ENCODE peak calls at places on chromosomes 16 and 17, in six cellular contexts. One of them, this sample, is unnamed.

GRCh38 chr17:21297597-21297996 is 13.1 kb downstream of the MAP2K3 start:
- DNase-seq in stomach: no peak
- DNase-seq in lung: no peak
- DNase-seq in cardiac fibroblast: no peak
- DNase-seq in lower leg skin: no peak
- DNase-seq in A673: no peak
- DNase-seq in this sample: no peak

GRCh38 chr17:82388223-82388921 is 16.8 kb downstream of the UTS2R start:
- DNase-seq in stomach: peak; percentile 80
- DNase-seq in lung: no peak
- DNase-seq in cardiac fibroblast: no peak
- DNase-seq in lower leg skin: no peak
- DNase-seq in A673: no peak
- DNase-seq in this sample: no peak

GRCh38 chr17:77266891-77267341 is 126.1 kb downstream of the SEC14L1 start:
- DNase-seq in stomach: no peak
- DNase-seq in lung: no peak
- DNase-seq in cardiac fibroblast: no peak
- DNase-seq in lower leg skin: no peak
- DNase-seq in A673: no peak
- DNase-seq in this sample: no peak

GRCh38 chr17:57092171-57092570 is 7.1 kb downstream of the AKAP1 start:
- DNase-seq in stomach: no peak
- DNase-seq in lung: no peak
- DNase-seq in cardiac fibroblast: peak; percentile 36
- DNase-seq in lower leg skin: no peak
- DNase-seq in A673: no peak
- DNase-seq in this sample: no peak

GRCh38 chr17:75244133-75244866 is 17.1 kb downstream of the GGA3 start:
- DNase-seq in stomach: no peak
- DNase-seq in lung: no peak
- DNase-seq in cardiac fibroblast: no peak
- DNase-seq in lower leg skin: no peak
- DNase-seq in A673: no peak
- DNase-seq in this sample: no peak

GRCh38 chr16:65967376-65967775 is 399.1 kb upstream of the CDH5 start:
- DNase-seq in stomach: no peak
- DNase-seq in lung: no peak
- DNase-seq in cardiac fibroblast: no peak
- DNase-seq in lower leg skin: no peak
- DNase-seq in A673: no peak
- DNase-seq in this sample: no peak

GRCh38 chr17:37089998-37090397 is 141.2 kb downstream of the AATF start:
- DNase-seq in stomach: no peak
- DNase-seq in lung: no peak
- DNase-seq in cardiac fibroblast: no peak
- DNase-seq in lower leg skin: no peak
- DNase-seq in A673: no peak
- DNase-seq in this sample: no peak

GRCh38 chr17:75105269-75106080 is 4.3 kb upstream of the ARMC7 start:
- DNase-seq in stomach: peak; percentile 85
- DNase-seq in lung: peak; percentile 82
- DNase-seq in cardiac fibroblast: peak; percentile 54
- DNase-seq in lower leg skin: no peak
- DNase-seq in A673: peak; percentile 45
- DNase-seq in this sample: no peak

GRCh38 chr16:84947022-84947421 is 64.3 kb downstream of the ZDHHC7 start:
- DNase-seq in stomach: no peak
- DNase-seq in lung: no peak
- DNase-seq in cardiac fibroblast: no peak
- DNase-seq in lower leg skin: no peak
- DNase-seq in A673: peak; percentile 37
- DNase-seq in this sample: no peak

GRCh38 chr17:82876602-82877391 is 37.0 kb upstream of the ZNF750 start:
- DNase-seq in stomach: peak; percentile 86
- DNase-seq in lung: peak; percentile 87
- DNase-seq in cardiac fibroblast: peak; percentile 79
- DNase-seq in lower leg skin: peak; percentile 94
- DNase-seq in A673: peak; percentile 17
- DNase-seq in this sample: no peak

GRCh38 chr17:40992666-40993065 is 1.3 kb downstream of the KRTAP3-3 start:
- DNase-seq in stomach: no peak
- DNase-seq in lung: no peak
- DNase-seq in cardiac fibroblast: no peak
- DNase-seq in lower leg skin: no peak
- DNase-seq in A673: no peak
- DNase-seq in this sample: no peak

GRCh38 chr16:49489686-49490320 is 116.2 kb downstream of the C16orf78 start:
- DNase-seq in stomach: no peak
- DNase-seq in lung: no peak
- DNase-seq in cardiac fibroblast: no peak
- DNase-seq in lower leg skin: peak; percentile 57
- DNase-seq in A673: no peak
- DNase-seq in this sample: no peak

GRCh38 chr16:79607587-79607986 is 7.0 kb upstream of the MAF start:
- DNase-seq in stomach: no peak
- DNase-seq in lung: no peak
- DNase-seq in cardiac fibroblast: peak; percentile 42
- DNase-seq in lower leg skin: no peak
- DNase-seq in A673: no peak
- DNase-seq in this sample: no peak

GRCh38 chr17:55641559-55642160 is 81.0 kb downstream of the TMEM100 start:
- DNase-seq in stomach: peak; percentile 49
- DNase-seq in lung: peak; percentile 70
- DNase-seq in cardiac fibroblast: peak; percentile 87
- DNase-seq in lower leg skin: peak; percentile 92
- DNase-seq in A673: peak; percentile 92
- DNase-seq in this sample: peak; percentile 46

GRCh38 chr17:28057731-28058246 is 15.3 kb downstream of the NLK start:
- DNase-seq in stomach: no peak
- DNase-seq in lung: no peak
- DNase-seq in cardiac fibroblast: peak; percentile 27
- DNase-seq in lower leg skin: no peak
- DNase-seq in A673: no peak
- DNase-seq in this sample: no peak

GRCh38 chr17:3645310-3645709 is 8.8 kb downstream of the CTNS start:
- DNase-seq in stomach: no peak
- DNase-seq in lung: no peak
- DNase-seq in cardiac fibroblast: no peak
- DNase-seq in lower leg skin: no peak
- DNase-seq in A673: no peak
- DNase-seq in this sample: no peak

GRCh38 chr16:51556694-51557327 is 405.7 kb upstream of the SALL1 start:
- DNase-seq in stomach: no peak
- DNase-seq in lung: no peak
- DNase-seq in cardiac fibroblast: peak; percentile 83
- DNase-seq in lower leg skin: no peak
- DNase-seq in A673: peak; percentile 91
- DNase-seq in this sample: no peak

GRCh38 chr16:88927010-88927409 is 50.0 kb downstream of the CBFA2T3 start:
- DNase-seq in stomach: no peak
- DNase-seq in lung: no peak
- DNase-seq in cardiac fibroblast: no peak
- DNase-seq in lower leg skin: no peak
- DNase-seq in A673: no peak
- DNase-seq in this sample: no peak

GRCh38 chr17:62948370-62948769 is 17.7 kb upstream of the TANC2 start:
- DNase-seq in stomach: no peak
- DNase-seq in lung: no peak
- DNase-seq in cardiac fibroblast: no peak
- DNase-seq in lower leg skin: no peak
- DNase-seq in A673: no peak
- DNase-seq in this sample: no peak

GRCh38 chr17:10125761-10126553 is 72.4 kb downstream of the GAS7 start:
- DNase-seq in stomach: no peak
- DNase-seq in lung: no peak
- DNase-seq in cardiac fibroblast: peak; percentile 41
- DNase-seq in lower leg skin: no peak
- DNase-seq in A673: no peak
- DNase-seq in this sample: no peak

GRCh38 chr17:81027591-81028505 is 7.1 kb upstream of the BAIAP2 start:
- DNase-seq in stomach: no peak
- DNase-seq in lung: no peak
- DNase-seq in cardiac fibroblast: no peak
- DNase-seq in lower leg skin: no peak
- DNase-seq in A673: no peak
- DNase-seq in this sample: no peak
- TF ChIP-seq CTCF in stomach: no peak
- TF ChIP-seq CTCF in lung: no peak
- TF ChIP-seq CTCF in cardiac fibroblast: no peak
- TF ChIP-seq CTCF in lower leg skin: no peak
- TF ChIP-seq CTCF in A673: no peak
- TF ChIP-seq CTCF in this sample: no peak

GRCh38 chr17:19377602-19378415 is 489 bp upstream of the MAPK7 start:
- DNase-seq in stomach: peak; percentile 98
- DNase-seq in lung: peak; percentile 98
- DNase-seq in cardiac fibroblast: peak; percentile 100
- DNase-seq in lower leg skin: peak; percentile 99
- DNase-seq in A673: peak; percentile 99
- DNase-seq in this sample: peak; percentile 81
- TF ChIP-seq CTCF in stomach: no peak
- TF ChIP-seq CTCF in lung: no peak
- TF ChIP-seq CTCF in cardiac fibroblast: no peak
- TF ChIP-seq CTCF in lower leg skin: no peak
- TF ChIP-seq CTCF in A673: no peak
- TF ChIP-seq CTCF in this sample: no peak

GRCh38 chr16:14300631-14301149 is 229.6 kb downstream of the MRTFB start:
- DNase-seq in stomach: peak; percentile 72
- DNase-seq in lung: peak; percentile 74
- DNase-seq in cardiac fibroblast: peak; percentile 90
- DNase-seq in lower leg skin: peak; percentile 95
- DNase-seq in A673: peak; percentile 67
- DNase-seq in this sample: no peak
- TF ChIP-seq CTCF in stomach: peak; percentile 35
- TF ChIP-seq CTCF in lung: peak; percentile 41
- TF ChIP-seq CTCF in cardiac fibroblast: peak; percentile 60
- TF ChIP-seq CTCF in lower leg skin: no peak
- TF ChIP-seq CTCF in A673: peak; percentile 55
- TF ChIP-seq CTCF in this sample: no peak

DNA sequence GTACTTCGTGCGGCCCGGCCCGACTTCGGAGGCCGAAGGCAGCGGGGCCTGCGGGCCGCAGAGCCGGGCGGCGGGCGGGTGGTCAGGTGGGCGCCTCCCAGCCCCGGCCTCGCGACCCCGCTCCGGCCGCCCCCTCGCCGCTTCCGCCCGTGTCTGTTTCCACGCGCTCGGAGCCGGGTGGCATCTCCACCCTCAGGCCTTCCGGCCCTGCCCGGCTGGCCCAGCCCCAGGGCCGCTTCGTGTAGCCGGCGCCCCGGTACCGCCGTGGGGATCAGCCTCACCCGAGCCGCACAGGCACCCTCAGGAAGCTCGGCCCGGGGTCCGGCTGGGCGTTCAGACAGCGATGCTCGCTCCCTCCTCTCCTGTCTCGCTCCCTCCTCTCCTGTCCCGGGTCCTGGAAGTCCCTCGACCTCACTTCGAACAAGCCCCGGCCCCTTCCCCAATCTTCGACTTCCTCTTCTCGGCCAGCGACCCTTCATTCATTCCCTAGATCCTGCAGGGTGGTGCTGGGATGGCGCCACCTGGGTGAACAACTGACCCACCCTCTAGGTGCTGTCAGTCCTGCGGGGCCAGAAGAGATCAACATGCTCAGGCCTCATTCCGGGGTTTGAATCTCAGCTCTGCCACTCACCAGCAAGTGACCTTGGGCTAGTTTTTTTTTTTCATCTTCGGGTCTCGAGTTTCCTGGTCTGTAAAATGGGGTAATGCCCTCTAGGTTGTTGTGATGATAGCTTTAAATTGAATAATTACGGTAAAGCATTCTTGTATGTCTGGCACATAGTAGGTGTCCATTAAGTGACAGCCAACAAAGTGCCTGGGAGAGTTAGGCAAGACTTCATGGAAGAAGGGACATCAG is 611 bp downstream of the VPS4A start:
- DNase-seq in stomach: peak; percentile 40
- DNase-seq in lung: no peak
- DNase-seq in cardiac fibroblast: peak; percentile 24
- DNase-seq in lower leg skin: peak; percentile 87
- DNase-seq in A673: peak; percentile 51
- DNase-seq in this sample: no peak
- TF ChIP-seq CTCF in stomach: no peak
- TF ChIP-seq CTCF in lung: no peak
- TF ChIP-seq CTCF in cardiac fibroblast: peak; percentile 7
- TF ChIP-seq CTCF in lower leg skin: no peak
- TF ChIP-seq CTCF in A673: no peak
- TF ChIP-seq CTCF in this sample: no peak

DNA sequence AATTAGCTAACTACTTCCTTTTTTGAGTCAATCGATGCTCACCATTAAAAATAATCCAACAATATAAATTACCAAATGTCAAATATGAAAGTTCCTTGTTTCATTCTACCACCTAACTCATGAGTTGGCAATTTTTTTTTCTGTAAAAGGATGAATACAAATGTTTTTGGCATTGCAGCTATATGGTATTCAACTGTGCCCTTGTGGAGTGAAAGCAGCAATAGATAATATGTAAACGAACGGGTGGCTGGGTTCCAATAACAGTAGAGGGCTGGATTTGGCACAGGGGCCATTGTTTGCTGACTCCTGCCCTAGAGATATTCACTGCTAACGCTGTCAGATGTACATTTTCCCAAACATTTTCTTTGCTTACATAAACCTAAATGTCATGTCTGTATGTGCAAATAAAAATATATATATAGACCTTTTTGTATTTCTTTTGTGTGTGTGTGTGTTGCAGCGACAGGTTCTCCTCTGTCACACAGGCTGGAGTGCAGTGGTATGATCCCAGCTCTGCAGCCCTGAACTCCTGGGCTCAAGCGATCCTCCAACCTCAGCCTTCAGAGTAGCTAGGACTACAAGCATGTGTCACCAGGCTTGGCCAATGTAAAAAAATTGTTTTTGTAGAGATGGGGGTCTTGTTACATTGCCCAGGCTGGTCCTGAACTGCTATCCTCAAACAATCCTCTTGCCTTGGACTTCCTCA is 73.9 kb downstream of the RPGRIP1L start:
- DNase-seq in stomach: peak; percentile 61
- DNase-seq in lung: no peak
- DNase-seq in cardiac fibroblast: no peak
- DNase-seq in lower leg skin: no peak
- DNase-seq in A673: no peak
- DNase-seq in this sample: no peak
- TF ChIP-seq CTCF in stomach: no peak
- TF ChIP-seq CTCF in lung: no peak
- TF ChIP-seq CTCF in cardiac fibroblast: no peak
- TF ChIP-seq CTCF in lower leg skin: no peak
- TF ChIP-seq CTCF in A673: no peak
- TF ChIP-seq CTCF in this sample: no peak

This sample was measured in omental fat pad.